ENCODE peak calls at places on chromosome 18, in four cellular contexts. One of them, this sample, is unnamed.

GRCh38 chr18:8994603-8995002 is 107.9 kb upstream of the NDUFV2 start:
- DNase-seq in Caco-2: no peak
- DNase-seq in neuronal stem cell: no peak
- DNase-seq in neural progenitor cell: no peak
- DNase-seq in this sample: no peak

GRCh38 chr18:44423826-44424225 is 256.9 kb upstream of the SETBP1 start:
- DNase-seq in Caco-2: no peak
- DNase-seq in neuronal stem cell: no peak
- DNase-seq in neural progenitor cell: peak; percentile 11
- DNase-seq in this sample: no peak

GRCh38 chr18:64094210-64094609 is 54.7 kb downstream of the LINC00305 start:
- DNase-seq in Caco-2: no peak
- DNase-seq in neuronal stem cell: no peak
- DNase-seq in neural progenitor cell: no peak
- DNase-seq in this sample: no peak

GRCh38 chr18:5461056-5461455 is 82.7 kb downstream of the EPB41L3 start:
- DNase-seq in Caco-2: no peak
- DNase-seq in neuronal stem cell: no peak
- DNase-seq in neural progenitor cell: no peak
- DNase-seq in this sample: peak; percentile 83

GRCh38 chr18:57433492-57434176 is 1.5 kb upstream of the ONECUT2 start:
- DNase-seq in Caco-2: no peak
- DNase-seq in neuronal stem cell: peak; percentile 27
- DNase-seq in neural progenitor cell: no peak
- DNase-seq in this sample: no peak

GRCh38 chr18:32674491-32674890 is 98.3 kb downstream of the KLHL14 start:
- DNase-seq in Caco-2: no peak
- DNase-seq in neuronal stem cell: no peak
- DNase-seq in neural progenitor cell: peak; percentile 40
- DNase-seq in this sample: no peak

GRCh38 chr18:78352905-78353304 is 626.7 kb upstream of the SALL3 start:
- DNase-seq in Caco-2: no peak
- DNase-seq in neuronal stem cell: no peak
- DNase-seq in neural progenitor cell: peak; percentile 39
- DNase-seq in this sample: no peak

GRCh38 chr18:6628189-6628588 is 101.3 kb upstream of the ARHGAP28 start:
- DNase-seq in Caco-2: no peak
- DNase-seq in neuronal stem cell: no peak
- DNase-seq in neural progenitor cell: no peak
- DNase-seq in this sample: no peak

GRCh38 chr18:23793985-23794867 is 105.0 kb downstream of the LAMA3 start:
- DNase-seq in Caco-2: peak; percentile 42
- DNase-seq in neuronal stem cell: no peak
- DNase-seq in neural progenitor cell: no peak
- DNase-seq in this sample: no peak

DNA sequence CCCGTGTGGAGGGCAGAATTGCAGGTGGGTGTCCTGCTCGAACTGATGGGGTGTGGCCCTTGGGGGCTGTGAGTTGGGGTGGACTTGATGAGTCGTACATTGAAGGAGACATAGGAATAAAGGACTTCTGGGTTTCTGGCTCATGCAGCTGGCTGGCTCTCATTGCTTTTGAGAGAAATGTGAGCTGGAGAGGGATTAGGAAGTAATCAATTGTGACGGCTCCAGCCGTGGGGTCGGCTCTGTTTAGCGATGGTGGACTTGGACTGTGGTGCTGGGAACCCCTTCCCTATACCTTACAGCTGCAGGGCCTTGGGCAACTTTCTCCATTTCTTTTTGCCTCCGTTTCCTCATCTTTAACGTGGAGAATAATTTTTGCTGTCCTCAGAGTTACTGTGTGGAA is 9.2 kb downstream of the IMPA2 start:
- DNase-seq in Caco-2: no peak
- DNase-seq in neuronal stem cell: no peak
- DNase-seq in neural progenitor cell: no peak
- DNase-seq in this sample: no peak
- H3K4me1 ChIP-seq in Caco-2: peaks cover 16% of the 10 kb centered on the region
- H3K4me1 ChIP-seq in neuronal stem cell: peaks cover 10% of the 10 kb centered on the region
- H3K4me1 ChIP-seq in neural progenitor cell: peaks cover 29% of the 10 kb centered on the region
- H3K4me1 ChIP-seq in this sample: peaks cover 3% of the 10 kb centered on the region

GRCh38 chr18:13639196-13639595 is 87.2 kb downstream of the FAM210A start:
- DNase-seq in Caco-2: no peak
- DNase-seq in neuronal stem cell: no peak
- DNase-seq in neural progenitor cell: no peak
- DNase-seq in this sample: no peak

GRCh38 chr18:13640266-13640860 is 86.0 kb downstream of the FAM210A start:
- DNase-seq in Caco-2: no peak
- DNase-seq in neuronal stem cell: no peak
- DNase-seq in neural progenitor cell: no peak
- DNase-seq in this sample: no peak

GRCh38 chr18:13641551-13642439 is 84.6 kb downstream of the FAM210A start:
- DNase-seq in Caco-2: no peak
- DNase-seq in neuronal stem cell: no peak
- DNase-seq in neural progenitor cell: no peak
- DNase-seq in this sample: no peak

GRCh38 chr18:13635046-13635445 is 91.3 kb downstream of the FAM210A start:
- DNase-seq in Caco-2: no peak
- DNase-seq in neuronal stem cell: no peak
- DNase-seq in neural progenitor cell: no peak
- DNase-seq in this sample: no peak

GRCh38 chr18:13638684-13639083 is 87.7 kb downstream of the FAM210A start:
- DNase-seq in Caco-2: no peak
- DNase-seq in neuronal stem cell: no peak
- DNase-seq in neural progenitor cell: no peak
- DNase-seq in this sample: no peak
- H3K4me3 ChIP-seq in Caco-2: no peak overlapping the region
- H3K4me3 ChIP-seq in neuronal stem cell: no peak overlapping the region
- H3K4me3 ChIP-seq in neural progenitor cell: no peak overlapping the region
- H3K4me3 ChIP-seq in this sample: no peak overlapping the region

GRCh38 chr18:30888344-30888743 is 154.2 kb downstream of the DSC3 start:
- DNase-seq in Caco-2: no peak
- DNase-seq in neuronal stem cell: no peak
- DNase-seq in neural progenitor cell: no peak
- DNase-seq in this sample: no peak
- H3K9me3 ChIP-seq in Caco-2: no peaks in the 10 kb centered on the region
- H3K9me3 ChIP-seq in neuronal stem cell: no peaks in the 10 kb centered on the region
- H3K9me3 ChIP-seq in neural progenitor cell: no peaks in the 10 kb centered on the region
- H3K9me3 ChIP-seq in this sample: no peaks in the 10 kb centered on the region

GRCh38 chr18:48542513-48543181 is 3.8 kb downstream of the CTIF start:
- DNase-seq in Caco-2: peak; percentile 48
- DNase-seq in neuronal stem cell: no peak
- DNase-seq in neural progenitor cell: no peak
- DNase-seq in this sample: no peak

GRCh38 chr18:48543228-48543627 is 4.4 kb downstream of the CTIF start:
- DNase-seq in Caco-2: peak; percentile 50
- DNase-seq in neuronal stem cell: no peak
- DNase-seq in neural progenitor cell: peak; percentile 36
- DNase-seq in this sample: no peak

GRCh38 chr18:48544661-48545415 is 6.0 kb downstream of the CTIF start:
- DNase-seq in Caco-2: no peak
- DNase-seq in neuronal stem cell: no peak
- DNase-seq in neural progenitor cell: no peak
- DNase-seq in this sample: no peak

GRCh38 chr18:48545690-48546365 is 7.0 kb downstream of the CTIF start:
- DNase-seq in Caco-2: no peak
- DNase-seq in neuronal stem cell: peak; percentile 66
- DNase-seq in neural progenitor cell: peak; percentile 95
- DNase-seq in this sample: peak; percentile 87

GRCh38 chr18:48544116-48544515 is 5.3 kb downstream of the CTIF start:
- DNase-seq in Caco-2: no peak
- DNase-seq in neuronal stem cell: no peak
- DNase-seq in neural progenitor cell: no peak
- DNase-seq in this sample: no peak
- H3K4me1 ChIP-seq in Caco-2: peaks cover 37% of the 10 kb centered on the region
- H3K4me1 ChIP-seq in neuronal stem cell: peaks cover 30% of the 10 kb centered on the region
- H3K4me1 ChIP-seq in neural progenitor cell: peaks cover 38% of the 10 kb centered on the region
- H3K4me1 ChIP-seq in this sample: peaks cover 42% of the 10 kb centered on the region

DNA sequence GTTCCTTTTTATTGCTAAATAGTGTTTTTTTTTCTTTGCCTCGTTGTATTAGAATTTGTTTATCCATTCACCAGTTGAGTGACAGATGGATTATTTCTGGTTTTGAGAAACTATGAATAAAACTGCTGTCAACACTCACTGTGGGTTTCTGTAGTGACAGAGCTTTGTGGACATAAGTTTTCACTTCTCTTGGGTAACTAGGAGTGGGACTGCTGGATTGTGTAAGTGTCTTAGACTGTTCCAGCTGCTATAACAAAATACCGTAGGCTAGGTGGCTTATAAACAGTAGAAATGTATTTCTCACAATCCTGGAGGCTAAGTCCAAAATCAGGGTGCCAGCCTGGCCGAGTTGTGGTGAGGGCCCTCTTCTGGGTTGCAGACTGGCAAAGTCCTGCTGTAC is 71.9 kb downstream of the TNFRSF11A start:
- DNase-seq in Caco-2: no peak
- DNase-seq in neuronal stem cell: no peak
- DNase-seq in neural progenitor cell: no peak
- DNase-seq in this sample: no peak
- H3K4me3 ChIP-seq in Caco-2: no peak overlapping the region
- H3K4me3 ChIP-seq in neuronal stem cell: no peak overlapping the region
- H3K4me3 ChIP-seq in neural progenitor cell: no peak overlapping the region
- H3K4me3 ChIP-seq in this sample: no peak overlapping the region

GRCh38 chr18:58800582-58800981 is 64.1 kb upstream of the ZNF532 start:
- DNase-seq in Caco-2: no peak
- DNase-seq in neuronal stem cell: no peak
- DNase-seq in neural progenitor cell: no peak
- DNase-seq in this sample: no peak
- H3K9me3 ChIP-seq in Caco-2: no peaks in the 10 kb centered on the region
- H3K9me3 ChIP-seq in neuronal stem cell: no peaks in the 10 kb centered on the region
- H3K9me3 ChIP-seq in neural progenitor cell: no peaks in the 10 kb centered on the region
- H3K9me3 ChIP-seq in this sample: no peaks in the 10 kb centered on the region

GRCh38 chr18:79818631-79819030 is 20.9 kb downstream of the KCNG2 start:
- DNase-seq in Caco-2: no peak
- DNase-seq in neuronal stem cell: no peak
- DNase-seq in neural progenitor cell: no peak
- DNase-seq in this sample: no peak
- H3K4me1 ChIP-seq in Caco-2: no peaks in the 10 kb centered on the region
- H3K4me1 ChIP-seq in neuronal stem cell: no peaks in the 10 kb centered on the region
- H3K4me1 ChIP-seq in neural progenitor cell: no peaks in the 10 kb centered on the region
- H3K4me1 ChIP-seq in this sample: no peaks in the 10 kb centered on the region

GRCh38 chr18:76453057-76453561 is 41.9 kb downstream of the ZNF516 start:
- DNase-seq in Caco-2: no peak
- DNase-seq in neuronal stem cell: no peak
- DNase-seq in neural progenitor cell: no peak
- DNase-seq in this sample: no peak

GRCh38 chr18:76451475-76452331 is 43.3 kb downstream of the ZNF516 start:
- DNase-seq in Caco-2: no peak
- DNase-seq in neuronal stem cell: peak; percentile 21
- DNase-seq in neural progenitor cell: peak; percentile 68
- DNase-seq in this sample: peak; percentile 76

GRCh38 chr18:76450452-76450851 is 44.6 kb downstream of the ZNF516 start:
- DNase-seq in Caco-2: no peak
- DNase-seq in neuronal stem cell: no peak
- DNase-seq in neural progenitor cell: no peak
- DNase-seq in this sample: no peak

GRCh38 chr18:76450912-76451421 is 44.1 kb downstream of the ZNF516 start:
- DNase-seq in Caco-2: no peak
- DNase-seq in neuronal stem cell: peak; percentile 35
- DNase-seq in neural progenitor cell: peak; percentile 60
- DNase-seq in this sample: peak; percentile 52

DNA sequence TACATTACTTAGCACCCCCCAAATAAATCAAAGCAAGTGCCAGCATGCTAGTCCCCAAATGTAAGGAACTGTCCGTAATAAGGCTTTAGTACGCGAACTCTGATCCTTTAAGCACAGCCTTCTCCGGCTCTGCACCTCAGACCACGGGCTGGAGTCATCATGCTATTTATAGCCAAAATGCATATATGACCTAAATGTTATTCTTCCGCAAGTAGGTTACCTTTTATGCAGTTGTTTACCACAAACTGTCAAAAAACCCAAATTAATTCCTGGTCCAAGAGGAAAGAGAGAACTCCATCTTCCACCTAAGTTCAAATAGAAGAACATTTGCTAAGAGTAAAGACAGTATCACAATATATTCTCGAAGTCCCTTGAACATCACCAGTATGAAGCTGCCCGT is 42.7 kb downstream of the ZNF516 start:
- DNase-seq in Caco-2: no peak
- DNase-seq in neuronal stem cell: no peak
- DNase-seq in neural progenitor cell: no peak
- DNase-seq in this sample: no peak
- H3K4me3 ChIP-seq in Caco-2: no peak overlapping the region
- H3K4me3 ChIP-seq in neuronal stem cell: no peak overlapping the region
- H3K4me3 ChIP-seq in neural progenitor cell: peak overlapping the region; percentile 49
- H3K4me3 ChIP-seq in this sample: peak overlapping the region; percentile 28